ENCODE peak calls at places on chromosomes 5 and 9, in four cellular contexts. One of them, this sample, is unnamed.

GRCh38 chr5:150473673-150474358 is 24.3 kb upstream of the RPS14 start:
- DNase-seq in NAMALWA: no peak
- DNase-seq in CD14-positive monocyte: no peak
- DNase-seq in sciatic nerve: no peak
- DNase-seq in this sample: no peak

GRCh38 chr9:116437411-116438370 is 249.4 kb upstream of the TRIM32 start:
- DNase-seq in NAMALWA: no peak
- DNase-seq in CD14-positive monocyte: no peak
- DNase-seq in sciatic nerve: no peak
- DNase-seq in this sample: no peak

GRCh38 chr9:34331191-34331590 is 1.8 kb downstream of the NUDT2 start:
- DNase-seq in NAMALWA: peak
- DNase-seq in CD14-positive monocyte: no peak
- DNase-seq in sciatic nerve: no peak
- DNase-seq in this sample: no peak

GRCh38 chr9:79431019-79431679 is 140.6 kb upstream of the TLE4 start:
- DNase-seq in NAMALWA: peak
- DNase-seq in CD14-positive monocyte: no peak
- DNase-seq in sciatic nerve: no peak
- DNase-seq in this sample: no peak

GRCh38 chr5:6820851-6821479 is 107.7 kb downstream of the TENT4A start:
- DNase-seq in NAMALWA: peak
- DNase-seq in CD14-positive monocyte: no peak
- DNase-seq in sciatic nerve: no peak
- DNase-seq in this sample: peak

GRCh38 chr9:135990468-135991429 is 29.6 kb upstream of the UBAC1 start:
- DNase-seq in NAMALWA: peak
- DNase-seq in CD14-positive monocyte: no peak
- DNase-seq in sciatic nerve: no peak
- DNase-seq in this sample: peak

GRCh38 chr5:180126716-180127681 is 55.4 kb upstream of the RNF130 start:
- DNase-seq in NAMALWA: peak
- DNase-seq in CD14-positive monocyte: no peak
- DNase-seq in sciatic nerve: no peak
- DNase-seq in this sample: no peak

GRCh38 chr5:35853652-35854051 is 3.0 kb upstream of the IL7R start:
- DNase-seq in NAMALWA: no peak
- DNase-seq in CD14-positive monocyte: no peak
- DNase-seq in sciatic nerve: no peak
- DNase-seq in this sample: peak